ENCODE peak calls at places on chromosomes 6 and 20, in five cellular contexts. Z is cardiac muscle cell, Y is upper lobe of right lung, T is pancreas, H is lower lobe of right lung. Q is an unnamed sample.
A peak's percentile ranks its signal among the peaks of the same experiment; 100 is the strongest.

GRCh38 chr6:4664117-4664626 is 112.0 kb upstream of the CDYL start:
- DNase-seq in H (no peak), T (no peak), Y (no peak), Z (no peak), Q (peak; percentile 71)

GRCh38 chr6:3813150-3813780 is 35.9 kb upstream of the FAM50B start:
- DNase-seq in Z (no peak), T (no peak), H (no peak), Y (no peak), Q (peak; percentile 64)

GRCh38 chr20:23867152-23867776 is 12.3 kb downstream of the CST5 start:
- DNase-seq in Y (no peak), H (no peak), Z (no peak), T (no peak), Q (no peak)

GRCh38 chr20:7571521-7572065 is 368.7 kb downstream of the HAO1 start:
- DNase-seq in Z (no peak), Y (no peak), H (no peak), T (no peak), Q (no peak)

GRCh38 chr6:116439572-116439971 is 21.6 kb upstream of the CALHM6 start:
- DNase-seq in Y (no peak), Z (no peak), H (no peak), T (no peak), Q (no peak)

GRCh38 chr20:58515240-58516212 is at the start of gene APCDD1L:
- DNase-seq in Y (no peak), Z (no peak), T (no peak), H (no peak), Q (no peak)

GRCh38 chr6:89566930-89567634 is 71.5 kb downstream of the LYRM2 start:
- DNase-seq in Y (no peak), T (no peak), Z (no peak), H (no peak), Q (no peak)

GRCh38 chr6:134585529-134585873 is 267.6 kb upstream of the SGK1 start:
- DNase-seq in Y (no peak), T (no peak), H (no peak), Z (no peak), Q (no peak)

GRCh38 chr20:52874241-52874640 is 97.9 kb upstream of the TSHZ2 start:
- DNase-seq in Y (no peak), H (no peak), Z (no peak), T (no peak), Q (no peak)
- TF ChIP-seq CTCF in Y (no peak), H (no peak), Z (no peak), T (no peak), Q (no peak)

GRCh38 chr6:121652223-121652622 is 216.8 kb downstream of the GJA1 start:
- DNase-seq in Z (no peak), H (no peak), T (no peak), Y (no peak), Q (no peak)

GRCh38 chr6:121651420-121651819 is 216.0 kb downstream of the GJA1 start:
- DNase-seq in Z (no peak), Y (no peak), H (no peak), T (no peak), Q (no peak)

GRCh38 chr6:121652726-121653623 is 217.5 kb downstream of the GJA1 start:
- DNase-seq in Y (no peak), T (no peak), H (no peak), Z (no peak), Q (no peak)

GRCh38 chr6:121649951-121650350 is 214.5 kb downstream of the GJA1 start:
- DNase-seq in H (no peak), Z (no peak), Y (no peak), T (no peak), Q (no peak)

GRCh38 chr6:121653624-121654008 is 218.2 kb downstream of the GJA1 start:
- DNase-seq in T (no peak), Z (no peak), H (no peak), Y (no peak), Q (no peak)
- H3K27ac ChIP-seq in T (no peak overlapping the region), Z (no peak overlapping the region), H (no peak overlapping the region), Y (no peak overlapping the region), Q (peak overlapping the region; percentile 77)

GRCh38 chr6:151635741-151636140 is 141.9 kb downstream of the CCDC170 start:
- DNase-seq in Z (peak; percentile 2), Y (no peak), H (no peak), T (no peak), Q (no peak)

GRCh38 chr6:151641028-151641427 is 147.2 kb downstream of the CCDC170 start:
- DNase-seq in H (no peak), Y (no peak), Z (no peak), T (no peak), Q (no peak)

GRCh38 chr6:151637814-151638213 is 144.0 kb downstream of the CCDC170 start:
- DNase-seq in Z (no peak), Y (no peak), T (no peak), H (no peak), Q (no peak)

GRCh38 chr6:151634336-151634720 is 140.5 kb downstream of the CCDC170 start:
- DNase-seq in T (no peak), Z (no peak), Y (no peak), H (no peak), Q (no peak)

DNA sequence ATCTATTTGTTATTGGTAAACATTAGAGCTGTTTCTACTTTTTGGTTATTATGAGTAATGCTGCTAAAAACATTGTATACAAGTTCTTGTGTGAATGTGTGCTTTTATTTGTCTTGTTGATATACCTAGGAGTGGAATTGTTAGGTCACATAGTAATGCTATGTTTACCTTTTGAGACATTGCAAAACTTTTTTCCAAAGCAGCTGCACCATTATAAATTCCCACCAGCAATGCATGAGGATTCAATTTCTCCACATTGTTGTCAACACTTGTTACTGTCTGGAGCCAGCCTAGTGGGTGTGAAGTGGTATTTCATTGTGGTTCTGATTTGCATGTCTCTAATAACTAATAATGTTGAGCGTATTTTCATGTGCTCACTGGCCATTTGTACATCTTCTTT is 145.9 kb downstream of the CCDC170 start:
- DNase-seq in H (no peak), T (no peak), Z (no peak), Y (no peak), Q (no peak)
- H3K4me3 ChIP-seq in H (no peak overlapping the region), T (no peak overlapping the region), Z (no peak overlapping the region), Y (no peak overlapping the region), Q (no peak overlapping the region)

DNA sequence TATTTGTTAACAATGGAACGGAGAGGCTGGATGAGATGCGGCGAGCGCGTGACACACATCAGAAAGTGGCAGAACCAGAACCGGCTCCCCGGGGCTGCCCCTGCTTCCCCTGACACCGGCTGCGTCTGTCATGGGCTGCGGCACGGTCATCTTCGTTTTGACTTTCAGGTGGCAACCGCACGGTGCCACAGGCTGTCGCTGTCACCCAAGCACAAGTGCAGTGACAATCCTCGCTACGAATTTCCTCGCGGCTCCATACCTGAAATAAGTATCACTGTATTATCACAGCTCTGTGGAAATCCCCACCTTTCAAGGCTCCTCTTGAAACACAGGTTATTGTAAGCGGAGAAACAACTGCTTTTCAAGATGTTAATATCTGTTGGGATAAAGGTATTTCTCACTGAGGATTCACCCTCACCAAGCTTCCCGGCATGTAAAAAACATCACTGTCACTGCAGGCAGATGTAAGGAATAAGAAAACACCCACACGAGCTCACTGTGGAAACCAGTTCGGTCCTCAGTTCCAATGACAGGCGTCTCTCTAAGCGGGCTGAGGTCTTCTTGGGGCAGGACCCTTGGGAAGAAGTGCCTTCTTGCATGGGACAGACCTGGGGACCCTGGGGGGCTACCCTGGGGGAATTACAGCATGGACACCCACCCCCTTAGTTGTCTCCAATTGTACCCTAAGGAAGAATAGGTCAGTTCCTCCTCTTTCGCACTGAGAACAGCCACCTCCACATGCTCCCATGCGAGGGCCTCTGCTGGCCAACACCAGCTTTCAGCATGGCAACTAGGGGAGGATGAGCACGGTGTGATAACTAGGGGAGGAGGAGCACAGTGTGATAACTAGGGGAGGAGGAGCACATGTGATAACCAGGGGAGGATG is 86.3 kb downstream of the DACT2 start:
- DNase-seq in Y (no peak), Z (no peak), T (no peak), H (no peak), Q (no peak)
- TF ChIP-seq CTCF in Y (no peak), Z (peak; percentile 15), T (no peak), H (no peak), Q (no peak)

GRCh38 chr6:69865126-69865525 is 1.2 kb upstream of the COL19A1 start:
- DNase-seq in Y (no peak), T (no peak), H (no peak), Z (no peak), Q (no peak)

GRCh38 chr6:69868252-69868804 is 2.0 kb downstream of the COL19A1 start:
- DNase-seq in Z (peak; percentile 3), T (no peak), H (no peak), Y (no peak), Q (no peak)

GRCh38 chr6:69868961-69869360 is 2.6 kb downstream of the COL19A1 start:
- DNase-seq in T (no peak), H (no peak), Z (no peak), Y (no peak), Q (no peak)

GRCh38 chr6:69866351-69867074 is at the start of gene COL19A1:
- DNase-seq in Z (peak; percentile 51), Y (peak; percentile 60), T (peak; percentile 15), H (peak; percentile 41), Q (peak; percentile 22)

GRCh38 chr6:69867075-69867911 is 937 bp downstream of the COL19A1 start:
- DNase-seq in H (peak; percentile 72), Z (peak; percentile 90), T (peak; percentile 61), Y (peak; percentile 79), Q (peak; percentile 61)
- H3K27ac ChIP-seq in H (no peak overlapping the region), Z (no peak overlapping the region), T (no peak overlapping the region), Y (no peak overlapping the region), Q (peak overlapping the region; percentile 69)

GRCh38 chr6:157980288-157981131 is 1.2 kb upstream of the SYNJ2 start:
- DNase-seq in T (no peak), Y (peak; percentile 67), H (no peak), Z (no peak), Q (no peak)
- H3K4me3 ChIP-seq in T (peak overlapping the region; percentile 98), Y (peak overlapping the region; percentile 83), H (peak overlapping the region; percentile 83), Z (no peak overlapping the region), Q (peak overlapping the region; percentile 92)

GRCh38 chr6:6925391-6926164 is 182.2 kb upstream of the RREB1 start:
- DNase-seq in Z (no peak), H (no peak), T (no peak), Y (no peak), Q (no peak)

GRCh38 chr6:6931047-6932025 is 176.4 kb upstream of the RREB1 start:
- DNase-seq in Z (no peak), H (no peak), Y (no peak), T (no peak), Q (no peak)

GRCh38 chr6:6930223-6930880 is 177.4 kb upstream of the RREB1 start:
- DNase-seq in H (no peak), T (no peak), Z (peak; percentile 23), Y (no peak), Q (no peak)

GRCh38 chr6:6924708-6925107 is 183.1 kb upstream of the RREB1 start:
- DNase-seq in T (no peak), Z (no peak), H (no peak), Y (no peak), Q (no peak)

GRCh38 chr6:6927437-6928361 is 180.1 kb upstream of the RREB1 start:
- DNase-seq in Y (peak; percentile 78), T (no peak), H (peak; percentile 79), Z (peak; percentile 80), Q (peak; percentile 44)
- TF ChIP-seq CTCF in Y (peak; percentile 29), T (no peak), H (peak; percentile 12), Z (no peak), Q (peak; percentile 39)

GRCh38 chr20:24965065-24965919 is 16.2 kb downstream of the CST7 start:
- DNase-seq in Z (no peak), H (peak; percentile 16), Y (peak; percentile 54), T (no peak), Q (no peak)
- H3K27ac ChIP-seq in Z (no peak overlapping the region), H (no peak overlapping the region), Y (no peak overlapping the region), T (no peak overlapping the region), Q (no peak overlapping the region)

GRCh38 chr6:31495580-31495979 is 2.4 kb upstream of the MICB start:
- DNase-seq in H (no peak), Z (no peak), T (no peak), Y (no peak), Q (no peak)
- H3K4me3 ChIP-seq in H (peak overlapping the region; percentile 79), Z (no peak overlapping the region), T (no peak overlapping the region), Y (peak overlapping the region; percentile 70), Q (peak overlapping the region; percentile 76)

Q was measured in left ventricle myocardium inferior.